ENCODE peak calls at places on chromosomes 16 and 17, in seven cellular contexts. J is activated B cell treated with CpG ODN at 0.5 μM for 24 hours, U is fibroblast of lung, Z is AG04449, S is neural progenitor cell, N is GM23338, W is GM20000. F is an unnamed sample.
A peak's percentile ranks its signal among the peaks of the same experiment; 100 is the strongest.

GRCh38 chr16:67941469-67942199 is 2.3 kb downstream of the LCAT start:
- DNase-seq in J (no peak), U (no peak), Z (no peak), S (no peak), N (no peak), W (no peak), F (no peak)

GRCh38 chr16:280552-280951 is at the start of gene ARHGDIG:
- DNase-seq in J (no peak), U (no peak), Z (no peak), S (peak; percentile 71), N (peak; percentile 54), W (no peak), F (no peak)

GRCh38 chr16:35425270-35425669 is 1965.9 kb downstream of the TP53TG3F start:
- DNase-seq in J (no peak), U (no peak), Z (no peak), S (no peak), N (no peak), W (no peak), F (no peak)

GRCh38 chr17:17724307-17724921 is 43.2 kb downstream of the RAI1 start:
- DNase-seq in J (peak; percentile 33), U (peak; percentile 66), Z (no peak), S (peak; percentile 90), N (peak; percentile 82), W (peak; percentile 91), F (no peak)

GRCh38 chr16:52751035-52751434 is 204.1 kb upstream of the TOX3 start:
- DNase-seq in J (no peak), U (no peak), Z (no peak), S (no peak), N (no peak), W (no peak), F (no peak)

GRCh38 chr16:88456356-88457292 is 3.5 kb downstream of the ZFPM1 start:
- DNase-seq in J (peak; percentile 63), U (no peak), Z (no peak), S (no peak), N (no peak), W (no peak), F (no peak)

GRCh38 chr17:76561332-76561731 is 21.5 kb downstream of the PRCD start:
- DNase-seq in J (no peak), U (no peak), Z (no peak), S (no peak), N (no peak), W (no peak), F (no peak)

GRCh38 chr16:31678649-31679325 is 151.1 kb downstream of the AHSP start:
- DNase-seq in J (no peak), U (no peak), Z (no peak), S (no peak), N (no peak), W (no peak), F (no peak)

GRCh38 chr17:81854974-81855774 is 5.2 kb downstream of the P4HB start:
- DNase-seq in J (no peak), U (peak; percentile 28), Z (no peak), S (no peak), N (peak; percentile 42), W (no peak), F (no peak)

GRCh38 chr17:13541032-13541480 is 60.7 kb downstream of the HS3ST3A1 start:
- DNase-seq in J (no peak), U (peak; percentile 98), Z (peak; percentile 95), S (no peak), N (no peak), W (no peak), F (no peak)

GRCh38 chr17:27233783-27234182 is 60.1 kb upstream of the WSB1 start:
- DNase-seq in J (no peak), U (no peak), Z (no peak), S (no peak), N (no peak), W (no peak), F (no peak)

GRCh38 chr16:88064889-88065746 is 113.9 kb downstream of the BANP start:
- DNase-seq in J (no peak), U (no peak), Z (no peak), S (no peak), N (no peak), W (no peak), F (no peak)

GRCh38 chr17:48025904-48026502 is 11.6 kb downstream of the COPZ2 start:
- DNase-seq in J (no peak), U (no peak), Z (no peak), S (no peak), N (peak; percentile 26), W (no peak), F (no peak)

GRCh38 chr17:48100160-48100559 is 1.1 kb downstream of the CBX1 start:
- DNase-seq in J (no peak), U (peak; percentile 79), Z (no peak), S (no peak), N (no peak), W (no peak), F (no peak)

GRCh38 chr16:70573451-70574121 is 50.0 kb downstream of the SF3B3 start:
- DNase-seq in J (no peak), U (peak; percentile 93), Z (peak; percentile 68), S (no peak), N (peak; percentile 28), W (no peak), F (no peak)

GRCh38 chr17:6021011-6021400 is 49.2 kb upstream of the WSCD1 start:
- DNase-seq in J (no peak), U (no peak), Z (no peak), S (no peak), N (no peak), W (no peak), F (no peak)

GRCh38 chr16:23679274-23679985 is 741 bp downstream of the PLK1 start:
- DNase-seq in J (no peak), U (peak; percentile 67), Z (no peak), S (peak; percentile 50), N (peak; percentile 77), W (peak; percentile 42), F (no peak)

GRCh38 chr16:10744370-10745030 is 858 bp downstream of the NUBP1 start:
- DNase-seq in J (no peak), U (peak; percentile 54), Z (no peak), S (no peak), N (no peak), W (no peak), F (no peak)

GRCh38 chr16:54055864-54056263 is 230.7 kb downstream of the IRX3 start:
- DNase-seq in J (no peak), U (peak; percentile 14), Z (no peak), S (no peak), N (no peak), W (no peak), F (no peak)

GRCh38 chr17:71628306-71628705 is 492.5 kb upstream of the SOX9 start:
- DNase-seq in J (no peak), U (peak; percentile 63), Z (no peak), S (no peak), N (no peak), W (no peak), F (no peak)

GRCh38 chr17:6608321-6608720 is 32.2 kb downstream of the KIAA0753 start:
- DNase-seq in J (no peak), U (peak; percentile 64), Z (no peak), S (no peak), N (no peak), W (no peak), F (no peak)

GRCh38 chr16:17368951-17369350 is 101.8 kb downstream of the XYLT1 start:
- DNase-seq in J (no peak), U (no peak), Z (no peak), S (no peak), N (no peak), W (no peak), F (no peak)

GRCh38 chr17:82287849-82288601 is 14.5 kb upstream of the CSNK1D start:
- DNase-seq in J (no peak), U (peak; percentile 67), Z (no peak), S (no peak), N (no peak), W (no peak), F (no peak)

DNA sequence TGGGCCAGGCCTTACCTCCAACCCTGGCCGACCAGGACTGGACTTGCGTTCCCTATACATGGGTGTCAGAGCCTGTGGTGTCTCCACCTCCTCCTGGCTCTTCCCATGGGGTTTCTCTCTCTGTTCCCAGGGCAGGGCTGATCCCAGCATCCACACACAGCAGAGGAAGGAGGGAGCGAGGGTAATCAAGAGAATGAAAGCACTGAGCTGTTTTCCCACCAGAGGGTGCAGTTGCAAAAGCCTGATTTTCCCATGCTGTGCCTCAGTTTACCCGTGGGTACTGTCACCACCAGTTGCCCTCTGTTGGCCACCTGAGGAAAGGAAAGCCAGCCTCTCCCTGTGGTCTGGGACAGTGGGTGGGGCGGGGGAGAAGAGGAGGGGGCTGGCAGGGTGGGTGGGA is 249.7 kb upstream of the GSE1 start:
- DNase-seq in J (no peak), U (no peak), Z (no peak), S (no peak), N (no peak), W (no peak), F (no peak)
- TF ChIP-seq CTCF in J (no peak), U (no peak), Z (peak; percentile 10), S (no peak), N (no peak), W (no peak), F (no peak)

GRCh38 chr17:33750943-33751701 is 458.0 kb upstream of the ASIC2 start:
- DNase-seq in J (peak; percentile 22), U (peak; percentile 41), Z (peak; percentile 3), S (peak; percentile 79), N (peak; percentile 93), W (peak; percentile 60), F (peak; percentile 61)
- TF ChIP-seq CTCF in J (peak; percentile 93), U (peak; percentile 84), Z (peak; percentile 83), S (peak; percentile 85), N (peak; percentile 94), W (peak; percentile 86), F (peak; percentile 94)

DNA sequence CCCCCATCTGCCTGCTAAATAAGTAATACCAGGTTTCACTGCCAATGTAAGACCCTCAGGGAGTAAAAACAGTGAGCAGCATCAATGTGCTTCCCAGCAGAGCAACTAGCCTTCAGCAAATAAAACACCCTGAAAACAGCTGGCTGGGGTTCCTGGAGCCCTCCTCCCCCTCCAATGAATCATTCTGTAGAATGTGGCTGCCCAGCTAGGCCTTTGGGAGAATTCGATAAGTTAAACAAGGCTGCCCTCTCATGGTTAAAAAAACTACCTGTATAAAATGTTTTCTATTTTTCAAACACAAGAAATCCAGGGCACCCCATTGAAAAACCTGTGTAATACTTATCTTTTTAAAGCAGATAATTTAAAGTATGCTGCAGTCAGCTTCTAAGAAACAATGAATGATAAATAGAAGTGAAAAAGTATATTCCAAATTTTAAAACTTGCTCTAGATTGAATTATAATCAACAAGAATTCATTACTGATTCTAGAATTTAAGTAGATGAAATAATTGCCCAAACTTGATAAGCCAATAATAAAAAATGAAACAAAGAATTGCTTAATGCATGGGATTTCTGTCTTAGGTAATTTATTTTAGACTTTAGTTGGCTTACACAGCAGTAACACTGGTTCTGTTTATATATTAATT is 9.4 kb upstream of the TOM1L1 start:
- DNase-seq in J (no peak), U (peak; percentile 63), Z (no peak), S (peak; percentile 80), N (peak; percentile 90), W (no peak), F (peak; percentile 13)
- TF ChIP-seq CTCF in J (no peak), U (peak; percentile 49), Z (no peak), S (peak; percentile 81), N (peak; percentile 80), W (peak; percentile 21), F (peak; percentile 74)

DNA sequence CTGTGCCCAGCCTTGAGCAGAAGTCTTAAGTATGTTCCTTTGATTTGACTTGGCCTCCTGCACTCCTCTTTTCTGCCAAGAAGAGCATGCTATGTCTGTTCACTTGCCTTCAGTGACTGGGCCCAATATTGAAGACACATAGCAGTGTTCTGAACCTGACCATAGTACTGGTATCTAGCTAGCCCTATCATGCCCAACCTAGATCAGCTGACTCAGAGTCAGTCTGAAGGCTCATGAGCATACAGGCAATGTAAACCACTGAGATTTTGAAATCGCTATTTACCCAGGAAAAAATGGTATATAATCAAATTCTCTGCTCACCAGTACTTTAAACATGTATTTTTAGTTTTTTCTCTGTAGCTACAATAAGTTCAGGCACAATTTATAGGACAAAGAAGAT is 129.4 kb downstream of the TANC2 start:
- DNase-seq in J (no peak), U (peak; percentile 12), Z (no peak), S (no peak), N (no peak), W (no peak), F (no peak)
- TF ChIP-seq CTCF in J (no peak), U (no peak), Z (no peak), S (no peak), N (no peak), W (no peak), F (no peak)

F was measured in progenitor cell of endocrine pancreas.